ENCODE peak calls at places on chromosomes 13 and 19, in six cellular contexts. One of them, this sample, is unnamed.

GRCh38 chr19:10816691-10817090 is 19.3 kb downstream of the TMED1 start:
- DNase-seq in endothelial cell of umbilical vein: no peak
- DNase-seq in GM12878: no peak
- DNase-seq in HepG2: no peak
- DNase-seq in A549: no peak
- DNase-seq in K562: no peak
- DNase-seq in this sample: no peak

GRCh38 chr19:3792114-3792513 is 5.9 kb upstream of the MATK start:
- DNase-seq in HepG2: no peak
- DNase-seq in K562: no peak
- DNase-seq in A549: no peak
- DNase-seq in endothelial cell of umbilical vein: no peak
- DNase-seq in GM12878: no peak
- DNase-seq in this sample: no peak

GRCh38 chr13:33918199-33918932 is 100.4 kb downstream of the RFC3 start:
- DNase-seq in A549: peak; percentile 26
- DNase-seq in K562: no peak
- DNase-seq in HepG2: no peak
- DNase-seq in GM12878: no peak
- DNase-seq in endothelial cell of umbilical vein: peak; percentile 28
- DNase-seq in this sample: peak; percentile 73

GRCh38 chr19:8323781-8324185 is 2.5 kb downstream of the RPS28 start:
- DNase-seq in HepG2: no peak
- DNase-seq in GM12878: no peak
- DNase-seq in endothelial cell of umbilical vein: peak; percentile 44
- DNase-seq in K562: peak; percentile 19
- DNase-seq in A549: no peak
- DNase-seq in this sample: peak; percentile 63

GRCh38 chr13:27168870-27169525 is 2.6 kb downstream of the USP12 start:
- DNase-seq in A549: no peak
- DNase-seq in endothelial cell of umbilical vein: peak; percentile 24
- DNase-seq in K562: no peak
- DNase-seq in GM12878: no peak
- DNase-seq in HepG2: no peak
- DNase-seq in this sample: no peak

GRCh38 chr19:53037101-53038097 is 7.1 kb upstream of the ERVV-2 start:
- DNase-seq in K562: peak; percentile 47
- DNase-seq in GM12878: no peak
- DNase-seq in endothelial cell of umbilical vein: peak; percentile 42
- DNase-seq in A549: no peak
- DNase-seq in HepG2: no peak
- DNase-seq in this sample: no peak

GRCh38 chr13:83943530-83944279 is 61.4 kb upstream of the SLITRK1 start:
- DNase-seq in HepG2: peak; percentile 0
- DNase-seq in endothelial cell of umbilical vein: no peak
- DNase-seq in K562: no peak
- DNase-seq in A549: peak; percentile 7
- DNase-seq in GM12878: no peak
- DNase-seq in this sample: no peak

GRCh38 chr13:51999525-51999924 is 11.7 kb downstream of the ATP7B start:
- DNase-seq in HepG2: no peak
- DNase-seq in GM12878: no peak
- DNase-seq in A549: no peak
- DNase-seq in endothelial cell of umbilical vein: no peak
- DNase-seq in K562: no peak
- DNase-seq in this sample: no peak

GRCh38 chr13:45331123-45331619 is 9.8 kb downstream of the TPT1 start:
- DNase-seq in endothelial cell of umbilical vein: no peak
- DNase-seq in K562: no peak
- DNase-seq in HepG2: no peak
- DNase-seq in A549: no peak
- DNase-seq in GM12878: no peak
- DNase-seq in this sample: peak; percentile 57

GRCh38 chr13:102495663-102496062 is 93.8 kb upstream of the FGF14 start:
- DNase-seq in K562: no peak
- DNase-seq in endothelial cell of umbilical vein: no peak
- DNase-seq in HepG2: no peak
- DNase-seq in GM12878: no peak
- DNase-seq in A549: no peak
- DNase-seq in this sample: no peak

GRCh38 chr13:20461481-20461859 is 64.2 kb downstream of the CRYL1 start:
- DNase-seq in GM12878: no peak
- DNase-seq in endothelial cell of umbilical vein: peak; percentile 6
- DNase-seq in A549: no peak
- DNase-seq in K562: no peak
- DNase-seq in HepG2: no peak
- DNase-seq in this sample: peak; percentile 35

GRCh38 chr13:50400930-50401553 is 385.8 kb downstream of the KCNRG start:
- DNase-seq in HepG2: peak; percentile 5
- DNase-seq in GM12878: no peak
- DNase-seq in endothelial cell of umbilical vein: peak; percentile 48
- DNase-seq in K562: no peak
- DNase-seq in A549: no peak
- DNase-seq in this sample: no peak

GRCh38 chr13:23378009-23378632 is 55.4 kb downstream of the SACS start:
- DNase-seq in A549: peak; percentile 37
- DNase-seq in GM12878: peak; percentile 68
- DNase-seq in HepG2: no peak
- DNase-seq in endothelial cell of umbilical vein: peak; percentile 93
- DNase-seq in K562: no peak
- DNase-seq in this sample: peak; percentile 81

GRCh38 chr13:23928985-23929384 is 31.7 kb upstream of the C1QTNF9B start:
- DNase-seq in K562: no peak
- DNase-seq in A549: peak; percentile 13
- DNase-seq in endothelial cell of umbilical vein: peak; percentile 63
- DNase-seq in HepG2: no peak
- DNase-seq in GM12878: no peak
- DNase-seq in this sample: no peak

GRCh38 chr13:114334305-114335053 is 20.2 kb downstream of the CHAMP1 start:
- DNase-seq in A549: no peak
- DNase-seq in HepG2: no peak
- DNase-seq in endothelial cell of umbilical vein: no peak
- DNase-seq in GM12878: no peak
- DNase-seq in K562: no peak
- DNase-seq in this sample: no peak

GRCh38 chr13:42612021-42612765 is 38.2 kb downstream of the TNFSF11 start:
- DNase-seq in HepG2: no peak
- DNase-seq in endothelial cell of umbilical vein: no peak
- DNase-seq in A549: no peak
- DNase-seq in GM12878: no peak
- DNase-seq in K562: no peak
- DNase-seq in this sample: no peak

GRCh38 chr19:54937926-54938325 is 9.4 kb downstream of the NLRP7 start:
- DNase-seq in A549: no peak
- DNase-seq in K562: no peak
- DNase-seq in endothelial cell of umbilical vein: no peak
- DNase-seq in HepG2: no peak
- DNase-seq in GM12878: peak; percentile 74
- DNase-seq in this sample: no peak

GRCh38 chr13:39751805-39752204 is 96.3 kb downstream of the COG6 start:
- DNase-seq in HepG2: no peak
- DNase-seq in A549: no peak
- DNase-seq in endothelial cell of umbilical vein: no peak
- DNase-seq in K562: no peak
- DNase-seq in GM12878: no peak
- DNase-seq in this sample: no peak

GRCh38 chr13:95723428-95723827 is 46.5 kb downstream of the DNAJC3 start:
- DNase-seq in K562: no peak
- DNase-seq in endothelial cell of umbilical vein: no peak
- DNase-seq in HepG2: no peak
- DNase-seq in GM12878: no peak
- DNase-seq in A549: no peak
- DNase-seq in this sample: peak; percentile 20

GRCh38 chr13:95724252-95724651 is 47.3 kb downstream of the DNAJC3 start:
- DNase-seq in GM12878: no peak
- DNase-seq in K562: no peak
- DNase-seq in A549: no peak
- DNase-seq in HepG2: no peak
- DNase-seq in endothelial cell of umbilical vein: no peak
- DNase-seq in this sample: no peak

GRCh38 chr13:95734124-95734523 is 57.2 kb downstream of the DNAJC3 start:
- DNase-seq in endothelial cell of umbilical vein: no peak
- DNase-seq in HepG2: no peak
- DNase-seq in GM12878: no peak
- DNase-seq in K562: no peak
- DNase-seq in A549: no peak
- DNase-seq in this sample: no peak

GRCh38 chr13:95728957-95729356 is 52.0 kb downstream of the DNAJC3 start:
- DNase-seq in K562: no peak
- DNase-seq in endothelial cell of umbilical vein: no peak
- DNase-seq in A549: no peak
- DNase-seq in GM12878: no peak
- DNase-seq in HepG2: no peak
- DNase-seq in this sample: no peak
- TF ChIP-seq POLR2A in K562: no peak
- TF ChIP-seq POLR2A in endothelial cell of umbilical vein: no peak
- TF ChIP-seq POLR2A in A549: no peak
- TF ChIP-seq POLR2A in GM12878: no peak
- TF ChIP-seq POLR2A in HepG2: no peak
- TF ChIP-seq POLR2A in this sample: no peak

DNA sequence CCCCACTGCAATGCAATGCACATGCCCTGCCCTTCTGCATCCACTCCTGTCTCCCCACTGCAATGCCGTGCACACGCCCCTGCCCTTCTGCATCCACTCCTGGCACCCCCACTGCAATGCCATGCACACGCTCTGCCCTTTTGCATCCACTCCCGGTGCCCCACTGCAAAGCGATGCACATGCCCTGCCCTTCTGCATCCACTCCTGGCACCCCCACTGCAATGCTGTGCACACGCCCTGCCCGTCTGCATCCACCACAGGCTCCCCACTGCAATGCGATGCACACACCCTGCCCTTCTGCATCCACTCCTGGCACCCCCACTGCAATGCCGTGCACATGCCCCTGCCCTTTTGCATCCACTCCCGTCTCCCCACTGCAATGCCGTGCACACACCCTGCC is 98.1 kb downstream of the KCTD15 start:
- DNase-seq in A549: no peak
- DNase-seq in GM12878: no peak
- DNase-seq in HepG2: no peak
- DNase-seq in endothelial cell of umbilical vein: no peak
- DNase-seq in K562: no peak
- DNase-seq in this sample: no peak
- TF ChIP-seq CTCF in A549: no peak
- TF ChIP-seq CTCF in GM12878: no peak
- TF ChIP-seq CTCF in HepG2: no peak
- TF ChIP-seq CTCF in endothelial cell of umbilical vein: no peak
- TF ChIP-seq CTCF in K562: no peak
- TF ChIP-seq CTCF in this sample: no peak

GRCh38 chr19:30557927-30558557 is 185.9 kb downstream of the ZNF536 start:
- DNase-seq in A549: no peak
- DNase-seq in HepG2: no peak
- DNase-seq in endothelial cell of umbilical vein: no peak
- DNase-seq in K562: no peak
- DNase-seq in GM12878: no peak
- DNase-seq in this sample: no peak

GRCh38 chr19:30555788-30556110 is 183.6 kb downstream of the ZNF536 start:
- DNase-seq in endothelial cell of umbilical vein: no peak
- DNase-seq in A549: no peak
- DNase-seq in HepG2: no peak
- DNase-seq in GM12878: no peak
- DNase-seq in K562: no peak
- DNase-seq in this sample: no peak

GRCh38 chr19:30555075-30555787 is 183.0 kb downstream of the ZNF536 start:
- DNase-seq in GM12878: no peak
- DNase-seq in K562: no peak
- DNase-seq in A549: no peak
- DNase-seq in HepG2: no peak
- DNase-seq in endothelial cell of umbilical vein: no peak
- DNase-seq in this sample: peak; percentile 44

GRCh38 chr19:30557212-30557611 is 185.0 kb downstream of the ZNF536 start:
- DNase-seq in GM12878: no peak
- DNase-seq in K562: no peak
- DNase-seq in endothelial cell of umbilical vein: no peak
- DNase-seq in A549: no peak
- DNase-seq in HepG2: no peak
- DNase-seq in this sample: no peak

GRCh38 chr19:30556230-30556711 is 184.1 kb downstream of the ZNF536 start:
- DNase-seq in HepG2: no peak
- DNase-seq in A549: no peak
- DNase-seq in endothelial cell of umbilical vein: no peak
- DNase-seq in K562: no peak
- DNase-seq in GM12878: no peak
- DNase-seq in this sample: no peak
- TF ChIP-seq MYC in HepG2: no peak
- TF ChIP-seq MYC in A549: no peak
- TF ChIP-seq MYC in endothelial cell of umbilical vein: no peak
- TF ChIP-seq MYC in K562: no peak
- TF ChIP-seq MYC in GM12878: no peak
- TF ChIP-seq MYC in this sample: no peak

DNA sequence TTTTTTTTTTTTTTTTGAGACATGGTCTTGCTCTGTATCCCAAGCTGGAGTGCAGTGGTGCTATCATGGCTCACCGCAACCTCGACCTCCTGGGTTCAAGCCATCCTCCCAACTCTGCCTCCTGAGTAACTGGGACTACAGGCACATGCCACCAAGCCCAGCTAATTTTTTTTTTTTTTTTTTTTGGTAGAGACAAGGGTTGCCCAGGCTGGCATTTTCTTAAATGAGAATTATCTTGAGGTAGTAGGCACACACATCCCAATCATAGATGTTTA is 68.5 kb upstream of the GPR183 start:
- DNase-seq in GM12878: no peak
- DNase-seq in K562: no peak
- DNase-seq in A549: no peak
- DNase-seq in endothelial cell of umbilical vein: no peak
- DNase-seq in HepG2: no peak
- DNase-seq in this sample: no peak
- TF ChIP-seq POLR2A in GM12878: no peak
- TF ChIP-seq POLR2A in K562: no peak
- TF ChIP-seq POLR2A in A549: no peak
- TF ChIP-seq POLR2A in endothelial cell of umbilical vein: no peak
- TF ChIP-seq POLR2A in HepG2: no peak
- TF ChIP-seq POLR2A in this sample: no peak

GRCh38 chr13:41212881-41213280 is 18.5 kb upstream of the KBTBD7 start:
- DNase-seq in K562: no peak
- DNase-seq in HepG2: no peak
- DNase-seq in endothelial cell of umbilical vein: no peak
- DNase-seq in GM12878: no peak
- DNase-seq in A549: no peak
- DNase-seq in this sample: no peak
- TF ChIP-seq CTCF in K562: no peak
- TF ChIP-seq CTCF in HepG2: no peak
- TF ChIP-seq CTCF in endothelial cell of umbilical vein: no peak
- TF ChIP-seq CTCF in GM12878: no peak
- TF ChIP-seq CTCF in A549: no peak
- TF ChIP-seq CTCF in this sample: no peak

GRCh38 chr13:98284677-98285076 is 107.6 kb upstream of the RNF113B start:
- DNase-seq in A549: no peak
- DNase-seq in GM12878: no peak
- DNase-seq in K562: no peak
- DNase-seq in HepG2: no peak
- DNase-seq in endothelial cell of umbilical vein: no peak
- DNase-seq in this sample: no peak
- TF ChIP-seq MYC in A549: no peak
- TF ChIP-seq MYC in GM12878: no peak
- TF ChIP-seq MYC in K562: no peak
- TF ChIP-seq MYC in HepG2: no peak
- TF ChIP-seq MYC in endothelial cell of umbilical vein: no peak
- TF ChIP-seq MYC in this sample: no peak

GRCh38 chr19:38850231-38850975 is 617 bp upstream of the HNRNPL start:
- DNase-seq in GM12878: peak; percentile 100
- DNase-seq in A549: peak; percentile 100
- DNase-seq in endothelial cell of umbilical vein: peak; percentile 100
- DNase-seq in HepG2: peak; percentile 100
- DNase-seq in K562: peak; percentile 98
- DNase-seq in this sample: peak; percentile 99
- TF ChIP-seq POLR2A in GM12878: peak; percentile 68
- TF ChIP-seq POLR2A in A549: peak; percentile 64
- TF ChIP-seq POLR2A in endothelial cell of umbilical vein: peak; percentile 79
- TF ChIP-seq POLR2A in HepG2: peak; percentile 78
- TF ChIP-seq POLR2A in K562: peak; percentile 84
- TF ChIP-seq POLR2A in this sample: peak; percentile 67

This sample was measured in NB4.